ENCODE peak calls at places on chromosome 10, in four cellular contexts. One of them, this sample, is unnamed.

GRCh38 chr10:118342638-118343020 is 505 bp upstream of the FAM204A start:
- DNase-seq in IMR-90: no peak
- DNase-seq in stomach: no peak
- DNase-seq in posterior cingulate gyrus: no peak
- DNase-seq in this sample: no peak

GRCh38 chr10:22767859-22768258 is 53.5 kb upstream of the PIP4K2A start:
- DNase-seq in IMR-90: no peak
- DNase-seq in posterior cingulate gyrus: no peak
- DNase-seq in stomach: no peak
- DNase-seq in this sample: no peak

GRCh38 chr10:130141038-130141437 is 4.8 kb downstream of the GLRX3 start:
- DNase-seq in stomach: no peak
- DNase-seq in posterior cingulate gyrus: no peak
- DNase-seq in IMR-90: no peak
- DNase-seq in this sample: no peak

GRCh38 chr10:89643812-89644690 is 991 bp downstream of the PANK1 start:
- DNase-seq in posterior cingulate gyrus: peak; percentile 80
- DNase-seq in IMR-90: peak; percentile 96
- DNase-seq in stomach: peak; percentile 80
- DNase-seq in this sample: peak; percentile 96

GRCh38 chr10:48461623-48462481 is 143.0 kb downstream of the ARHGAP22 start:
- DNase-seq in posterior cingulate gyrus: no peak
- DNase-seq in IMR-90: no peak
- DNase-seq in stomach: peak; percentile 21
- DNase-seq in this sample: no peak

GRCh38 chr10:120824864-120825263 is 26.3 kb upstream of the WDR11 start:
- DNase-seq in stomach: no peak
- DNase-seq in posterior cingulate gyrus: peak; percentile 16
- DNase-seq in IMR-90: no peak
- DNase-seq in this sample: peak; percentile 31

GRCh38 chr10:71036586-71036985 is 148.2 kb upstream of the PCBD1 start:
- DNase-seq in posterior cingulate gyrus: no peak
- DNase-seq in stomach: no peak
- DNase-seq in IMR-90: no peak
- DNase-seq in this sample: no peak

GRCh38 chr10:51960494-51960895 is 261.1 kb upstream of the CSTF2T start:
- DNase-seq in posterior cingulate gyrus: no peak
- DNase-seq in stomach: no peak
- DNase-seq in IMR-90: peak; percentile 76
- DNase-seq in this sample: peak; percentile 43

GRCh38 chr10:93062499-93063216 is 2.1 kb downstream of the CYP26C1 start:
- DNase-seq in posterior cingulate gyrus: no peak
- DNase-seq in IMR-90: peak; percentile 44
- DNase-seq in stomach: no peak
- DNase-seq in this sample: peak; percentile 67

GRCh38 chr10:115936926-115937755 is 335.9 kb downstream of the GFRA1 start:
- DNase-seq in stomach: no peak
- DNase-seq in posterior cingulate gyrus: no peak
- DNase-seq in IMR-90: peak; percentile 69
- DNase-seq in this sample: peak; percentile 86

GRCh38 chr10:44416021-44416758 is 31.3 kb upstream of the CXCL12 start:
- DNase-seq in posterior cingulate gyrus: no peak
- DNase-seq in IMR-90: no peak
- DNase-seq in stomach: no peak
- DNase-seq in this sample: no peak

GRCh38 chr10:36692759-36693158 is 432.6 kb upstream of the ANKRD30A start:
- DNase-seq in posterior cingulate gyrus: no peak
- DNase-seq in stomach: no peak
- DNase-seq in IMR-90: no peak
- DNase-seq in this sample: no peak

GRCh38 chr10:16436367-16436757 is 448 bp upstream of the PTER start:
- DNase-seq in posterior cingulate gyrus: no peak
- DNase-seq in stomach: no peak
- DNase-seq in IMR-90: no peak
- DNase-seq in this sample: peak; percentile 30

GRCh38 chr10:79299397-79300370 is 47.6 kb upstream of the PPIF start:
- DNase-seq in posterior cingulate gyrus: no peak
- DNase-seq in IMR-90: peak; percentile 90
- DNase-seq in stomach: no peak
- DNase-seq in this sample: peak; percentile 81

GRCh38 chr10:95896066-95896850 is 11.5 kb upstream of the CC2D2B start:
- DNase-seq in posterior cingulate gyrus: no peak
- DNase-seq in IMR-90: no peak
- DNase-seq in stomach: no peak
- DNase-seq in this sample: no peak

GRCh38 chr10:6445671-6446278 is 134.3 kb downstream of the PRKCQ start:
- DNase-seq in stomach: peak; percentile 50
- DNase-seq in IMR-90: peak; percentile 28
- DNase-seq in posterior cingulate gyrus: peak; percentile 74
- DNase-seq in this sample: peak; percentile 55

GRCh38 chr10:89744021-89744420 is 42.6 kb downstream of the KIF20B start:
- DNase-seq in IMR-90: peak; percentile 55
- DNase-seq in posterior cingulate gyrus: no peak
- DNase-seq in stomach: no peak
- DNase-seq in this sample: peak; percentile 48

GRCh38 chr10:103931603-103932002 is 13.6 kb upstream of the STN1 start:
- DNase-seq in posterior cingulate gyrus: no peak
- DNase-seq in stomach: no peak
- DNase-seq in IMR-90: no peak
- DNase-seq in this sample: no peak

GRCh38 chr10:72254891-72255568 is 18.7 kb upstream of the DDIT4 start:
- DNase-seq in posterior cingulate gyrus: peak; percentile 92
- DNase-seq in stomach: peak; percentile 93
- DNase-seq in IMR-90: peak; percentile 57
- DNase-seq in this sample: peak; percentile 51

GRCh38 chr10:63467833-63468232 is 2.1 kb upstream of the JMJD1C start:
- DNase-seq in posterior cingulate gyrus: no peak
- DNase-seq in stomach: no peak
- DNase-seq in IMR-90: peak; percentile 22
- DNase-seq in this sample: no peak

GRCh38 chr10:32459072-32459703 is 13.2 kb downstream of the CCDC7 start:
- DNase-seq in posterior cingulate gyrus: no peak
- DNase-seq in stomach: no peak
- DNase-seq in IMR-90: no peak
- DNase-seq in this sample: no peak

GRCh38 chr10:77036993-77037734 is 600.4 kb downstream of the KCNMA1 start:
- DNase-seq in posterior cingulate gyrus: no peak
- DNase-seq in stomach: no peak
- DNase-seq in IMR-90: no peak
- DNase-seq in this sample: peak; percentile 40

GRCh38 chr10:7000063-7000462 is 410.8 kb downstream of the SFMBT2 start:
- DNase-seq in posterior cingulate gyrus: no peak
- DNase-seq in stomach: no peak
- DNase-seq in IMR-90: no peak
- DNase-seq in this sample: no peak

GRCh38 chr10:22849077-22849810 is 78.6 kb upstream of the ARMC3 start:
- DNase-seq in IMR-90: no peak
- DNase-seq in posterior cingulate gyrus: peak; percentile 86
- DNase-seq in stomach: peak; percentile 86
- DNase-seq in this sample: peak; percentile 27

GRCh38 chr10:117609095-117609821 is 66.7 kb downstream of the EMX2 start:
- DNase-seq in posterior cingulate gyrus: no peak
- DNase-seq in IMR-90: peak; percentile 2
- DNase-seq in stomach: peak; percentile 82
- DNase-seq in this sample: peak; percentile 92

GRCh38 chr10:113131611-113132330 is 181.7 kb downstream of the TCF7L2 start:
- DNase-seq in posterior cingulate gyrus: no peak
- DNase-seq in IMR-90: peak; percentile 80
- DNase-seq in stomach: no peak
- DNase-seq in this sample: no peak

GRCh38 chr10:13765641-13766341 is 179.0 kb downstream of the PRPF18 start:
- DNase-seq in posterior cingulate gyrus: no peak
- DNase-seq in stomach: no peak
- DNase-seq in IMR-90: no peak
- DNase-seq in this sample: peak; percentile 95

GRCh38 chr10:22631646-22632278 is 82.6 kb downstream of the PIP4K2A start:
- DNase-seq in stomach: no peak
- DNase-seq in posterior cingulate gyrus: peak; percentile 30
- DNase-seq in IMR-90: peak; percentile 50
- DNase-seq in this sample: peak; percentile 63

GRCh38 chr10:6514844-6515780 is 65.0 kb downstream of the PRKCQ start:
- DNase-seq in IMR-90: no peak
- DNase-seq in stomach: no peak
- DNase-seq in posterior cingulate gyrus: no peak
- DNase-seq in this sample: no peak

GRCh38 chr10:58412502-58412961 is 27.3 kb downstream of the TFAM start:
- DNase-seq in stomach: no peak
- DNase-seq in IMR-90: peak; percentile 63
- DNase-seq in posterior cingulate gyrus: no peak
- DNase-seq in this sample: peak; percentile 90

GRCh38 chr10:15571570-15571969 is 148.2 kb downstream of the ITGA8 start:
- DNase-seq in posterior cingulate gyrus: no peak
- DNase-seq in IMR-90: peak; percentile 55
- DNase-seq in stomach: no peak
- DNase-seq in this sample: no peak

GRCh38 chr10:14459670-14460069 is 128.9 kb upstream of the FRMD4A start:
- DNase-seq in stomach: no peak
- DNase-seq in posterior cingulate gyrus: no peak
- DNase-seq in IMR-90: peak; percentile 31
- DNase-seq in this sample: peak; percentile 6

GRCh38 chr10:18157909-18158308 is 17.7 kb downstream of the CACNB2 start:
- DNase-seq in posterior cingulate gyrus: no peak
- DNase-seq in IMR-90: peak; percentile 88
- DNase-seq in stomach: no peak
- DNase-seq in this sample: peak; percentile 26

GRCh38 chr10:121722665-121723064 is 124.4 kb upstream of the FGFR2 start:
- DNase-seq in IMR-90: no peak
- DNase-seq in stomach: no peak
- DNase-seq in posterior cingulate gyrus: no peak
- DNase-seq in this sample: peak; percentile 54

GRCh38 chr10:50260791-50261281 is 9.5 kb upstream of the ASAH2 start:
- DNase-seq in posterior cingulate gyrus: no peak
- DNase-seq in IMR-90: peak; percentile 11
- DNase-seq in stomach: no peak
- DNase-seq in this sample: peak; percentile 66